ENCODE peak calls at places on chromosomes 13 and 19, in four cellular contexts. N, K, X and Y are unnamed samples.

GRCh38 chr13:75410207-75410606 is 71.8 kb downstream of the TBC1D4 start:
- DNase-seq in N (no peak), K (no peak), X (no peak), Y (no peak)

GRCh38 chr19:33804021-33804799 is 7.5 kb downstream of the KCTD15 start:
- DNase-seq in N (peak), K (no peak), X (peak), Y (no peak)

GRCh38 chr19:17234911-17235617 is 9.0 kb downstream of the OCEL1 start:
- DNase-seq in N (peak), K (peak), X (peak), Y (peak)

GRCh38 chr13:38301236-38301635 is 48.4 kb upstream of the UFM1 start:
- DNase-seq in N (no peak), K (no peak), X (no peak), Y (no peak)

GRCh38 chr19:5466814-5467291 is 11.6 kb downstream of the ZNRF4 start:
- DNase-seq in N (no peak), K (no peak), X (no peak), Y (no peak)

GRCh38 chr13:24203726-24204295 is 43.3 kb downstream of the SPATA13 start:
- DNase-seq in N (no peak), K (peak), X (no peak), Y (peak)

GRCh38 chr19:13847033-13847899 is 29.7 kb upstream of the NANOS3 start:
- DNase-seq in N (peak), K (peak), X (peak), Y (peak)

GRCh38 chr13:20814224-20814910 is 40.6 kb upstream of the EEF1AKMT1 start:
- DNase-seq in N (peak), K (no peak), X (peak), Y (no peak)

GRCh38 chr19:29370276-29370675 is 155.5 kb upstream of the VSTM2B start:
- DNase-seq in N (no peak), K (no peak), X (no peak), Y (no peak)